ENCODE peak calls at places on chromosomes 6 and 20, in seven cellular contexts. M is NCI-H460; O is NCI-H69; C is hepatocyte; A is effector memory CD8-positive, alpha-beta T cell; K is ELR; V is T-helper 1 cell. E is an unnamed sample.

GRCh38 chr20:41671143-41671542 is 53.0 kb upstream of the CHD6 start:
- DNase-seq in M (no peak), O (no peak), C (no peak), A (no peak), K (no peak), V (no peak), E (no peak)

GRCh38 chr6:166758136-166758704 is 131.2 kb upstream of the RPS6KA2 start:
- DNase-seq in M (no peak), O (no peak), C (no peak), A (no peak), K (no peak), V (no peak), E (no peak)

GRCh38 chr6:24802271-24803059 is 3.7 kb upstream of the ARMH2 start:
- DNase-seq in M (no peak), O (no peak), C (no peak), A (no peak), K (no peak), V (no peak), E (no peak)

GRCh38 chr6:6714498-6715360 is 126.2 kb downstream of the LY86 start:
- DNase-seq in M (no peak), O (no peak), C (no peak), A (no peak), K (no peak), V (no peak), E (no peak)

GRCh38 chr20:46872315-46873211 is 22.1 kb upstream of the EYA2 start:
- DNase-seq in M (no peak), O (peak), C (no peak), A (no peak), K (peak), V (no peak), E (no peak)

GRCh38 chr6:150673720-150674361 is 74.2 kb downstream of the PLEKHG1 start:
- DNase-seq in M (no peak), O (no peak), C (no peak), A (no peak), K (no peak), V (no peak), E (no peak)

GRCh38 chr6:166419268-166419667 is 36.5 kb upstream of the MPC1 start:
- DNase-seq in M (no peak), O (no peak), C (no peak), A (peak), K (no peak), V (peak), E (peak)

GRCh38 chr6:159002432-159003160 is 2.6 kb upstream of the RSPH3 start:
- DNase-seq in M (no peak), O (no peak), C (no peak), A (no peak), K (peak), V (no peak), E (no peak)

GRCh38 chr20:60469829-60470228 is 511.6 kb downstream of the CDH26 start:
- DNase-seq in M (no peak), O (no peak), C (no peak), A (no peak), K (no peak), V (no peak), E (no peak)

GRCh38 chr6:150025201-150025917 is at the start of gene RAET1L:
- DNase-seq in M (no peak), O (peak), C (peak), A (no peak), K (peak), V (no peak), E (no peak)

GRCh38 chr6:71412559-71412958 is 123.9 kb downstream of the OGFRL1 start:
- DNase-seq in M (no peak), O (no peak), C (no peak), A (no peak), K (no peak), V (no peak), E (no peak)

GRCh38 chr6:158801655-158802294 is 17.4 kb downstream of the EZR start:
- DNase-seq in M (no peak), O (peak), C (peak), A (no peak), K (no peak), V (no peak), E (no peak)

GRCh38 chr6:15242937-15243614 is 2.8 kb upstream of the JARID2 start:
- DNase-seq in M (no peak), O (no peak), C (no peak), A (no peak), K (no peak), V (no peak), E (no peak)